ENCODE peak calls at places on chromosomes 7 and 10, in ten cellular contexts. X is astrocyte of the cerebellum; Z is stimulated activated CD4-positive, alpha-beta T cell treated with anti-CD3 and anti-CD28 coated beads, Interleukin-15, amount 100 ng/mL, for 24 hours; T is NCI-H1105; Q is skeletal muscle cell; M is GM04503; O is astrocyte; B is endothelial cell; U is GM03348; P is fibroblast of mammary gland. N is an unnamed sample.

GRCh38 chr7:50266893-50267386 is 37.6 kb upstream of the IKZF1 start:
- DNase-seq in O (no peak), X (no peak), B (no peak), Z (peak; percentile 85), P (no peak), U (no peak), T (no peak), Q (no peak), M (no peak), N (peak; percentile 43)

GRCh38 chr7:126041472-126041871 is 1111.8 kb upstream of the POT1 start:
- DNase-seq in X (no peak), M (no peak), Z (no peak), Q (no peak), P (no peak), T (no peak), B (no peak), U (no peak), O (no peak), N (no peak)

GRCh38 chr7:55550838-55551537 is 21.3 kb downstream of the VOPP1 start:
- DNase-seq in B (no peak), T (no peak), Q (no peak), M (no peak), P (no peak), O (no peak), U (no peak), Z (no peak), X (no peak), N (no peak)

GRCh38 chr7:38863609-38864291 is 45.2 kb downstream of the VPS41 start:
- DNase-seq in Z (no peak), P (no peak), M (no peak), O (no peak), T (peak; percentile 72), Q (no peak), U (no peak), B (peak; percentile 9), X (no peak), N (no peak)

GRCh38 chr10:14466256-14466655 is 135.5 kb upstream of the FRMD4A start:
- DNase-seq in O (peak; percentile 91), M (no peak), Q (no peak), P (peak; percentile 43), B (no peak), X (no peak), Z (no peak), U (peak; percentile 36), T (no peak), N (no peak)

GRCh38 chr10:8279598-8279997 is 225.1 kb downstream of the GATA3 start:
- DNase-seq in Q (no peak), Z (no peak), X (no peak), O (peak; percentile 84), M (no peak), U (peak; percentile 21), P (no peak), T (no peak), B (no peak), N (no peak)

GRCh38 chr7:25148772-25149575 is 23.9 kb upstream of the CYCS start:
- DNase-seq in M (no peak), T (no peak), O (no peak), P (no peak), Q (no peak), B (no peak), X (no peak), Z (no peak), U (no peak), N (no peak)

GRCh38 chr10:63699785-63700184 is 178.6 kb downstream of the REEP3 start:
- DNase-seq in U (no peak), M (no peak), Z (peak; percentile 14), B (no peak), P (peak; percentile 70), Q (no peak), O (peak; percentile 72), X (no peak), T (no peak), N (no peak)

GRCh38 chr10:13521021-13521420 is 7.8 kb downstream of the BEND7 start:
- DNase-seq in U (no peak), B (no peak), Z (no peak), M (no peak), O (no peak), P (no peak), T (no peak), Q (no peak), X (no peak), N (no peak)

GRCh38 chr10:110637558-110638053 is 6.5 kb upstream of the RBM20 start:
- DNase-seq in O (no peak), M (no peak), Z (no peak), Q (no peak), U (no peak), B (no peak), X (no peak), T (no peak), P (no peak), N (no peak)

GRCh38 chr10:72335394-72336258 is 19.1 kb downstream of the DNAJB12 start:
- DNase-seq in O (no peak), P (peak; percentile 81), B (no peak), T (no peak), M (no peak), U (no peak), X (no peak), Z (peak; percentile 61), Q (peak; percentile 53), N (no peak)

GRCh38 chr7:153401795-153402720 is 642.5 kb downstream of the ACTR3B start:
- DNase-seq in Q (no peak), U (no peak), Z (no peak), O (no peak), P (no peak), B (no peak), M (no peak), T (no peak), X (no peak), N (no peak)

GRCh38 chr10:17951868-17952371 is at the start of gene SLC39A12:
- DNase-seq in X (no peak), O (peak; percentile 75), Z (no peak), P (peak; percentile 86), B (no peak), U (peak; percentile 50), M (peak; percentile 10), Q (peak; percentile 48), T (no peak), N (no peak)

GRCh38 chr10:69086131-69086530 is 1.8 kb upstream of the SRGN start:
- DNase-seq in U (peak; percentile 29), X (no peak), Q (no peak), O (no peak), B (peak; percentile 26), M (no peak), T (no peak), P (peak; percentile 33), Z (no peak), N (no peak)

GRCh38 chr7:99095698-99096097 is 48.2 kb downstream of the SMURF1 start:
- DNase-seq in Q (no peak), U (no peak), X (no peak), B (no peak), T (no peak), P (no peak), M (no peak), O (no peak), Z (no peak), N (no peak)

GRCh38 chr10:17183110-17183509 is 18.4 kb downstream of the TRDMT1 start:
- DNase-seq in T (no peak), O (no peak), P (no peak), X (no peak), M (no peak), U (no peak), Z (no peak), Q (no peak), B (no peak), N (no peak)

GRCh38 chr7:121485457-121486243 is 89.5 kb upstream of the FAM3C start:
- DNase-seq in Z (no peak), M (no peak), O (peak; percentile 60), Q (no peak), B (no peak), T (no peak), X (no peak), P (peak; percentile 10), U (peak; percentile 39), N (no peak)

GRCh38 chr7:82017334-82017943 is 247.6 kb upstream of the HGF start:
- DNase-seq in B (no peak), Q (no peak), X (no peak), P (peak; percentile 64), Z (no peak), T (peak; percentile 4), M (no peak), U (peak; percentile 51), O (peak; percentile 22), N (peak; percentile 51)

GRCh38 chr10:108791794-108792474 is 1131.4 kb downstream of the XPNPEP1 start:
- DNase-seq in B (no peak), T (no peak), X (no peak), Z (no peak), P (peak; percentile 58), M (no peak), Q (no peak), O (peak; percentile 27), U (no peak), N (no peak)

GRCh38 chr7:41628926-41629325 is 74.0 kb downstream of the INHBA start:
- DNase-seq in O (peak; percentile 53), T (no peak), B (no peak), Q (no peak), U (no peak), P (peak; percentile 11), X (no peak), Z (no peak), M (no peak), N (no peak)

GRCh38 chr10:112956631-112957350 is 6.7 kb downstream of the TCF7L2 start:
- DNase-seq in Z (no peak), M (no peak), T (no peak), B (no peak), X (no peak), P (no peak), U (no peak), O (peak; percentile 36), Q (no peak), N (no peak)

GRCh38 chr7:148537435-148537834 is 53.1 kb upstream of the C7orf33 start:
- DNase-seq in T (no peak), Z (no peak), O (no peak), X (no peak), Q (no peak), U (no peak), B (no peak), M (no peak), P (no peak), N (no peak)

GRCh38 chr10:47028466-47028865 is 117.2 kb downstream of the PTPN20 start:
- DNase-seq in X (no peak), B (no peak), Z (no peak), P (no peak), U (no peak), T (no peak), Q (no peak), O (no peak), M (no peak), N (no peak)

N was measured in erythroblast.